ENCODE peak calls at places on chromosomes 1 and 21, in four cellular contexts. P, E, D and K are unnamed samples.

GRCh38 chr1:43275826-43276620 is 6.2 kb downstream of the TMEM125 start:
- DNase-seq in D (no peak), E (no peak), P (no peak), K (no peak)

GRCh38 chr1:229092377-229093257 is 178.3 kb upstream of the RAB4A start:
- DNase-seq in P (no peak), E (no peak), D (no peak), K (no peak)

GRCh38 chr1:119541389-119541788 is 34.4 kb downstream of the HSD3B1 start:
- DNase-seq in D (no peak), E (no peak), P (no peak), K (no peak)

GRCh38 chr1:156772728-156773497 is 5.6 kb downstream of the PRCC start:
- DNase-seq in D (no peak), P (no peak), E (no peak), K (no peak)

GRCh38 chr1:205930698-205931330 is 12.4 kb downstream of the SLC26A9 start:
- DNase-seq in D (peak; percentile 90), P (no peak), E (no peak), K (no peak)

GRCh38 chr1:66434096-66434495 is 99.9 kb upstream of the SGIP1 start:
- DNase-seq in D (no peak), E (no peak), P (no peak), K (no peak)

GRCh38 chr1:183915634-183916510 is 111.0 kb downstream of the RGL1 start:
- DNase-seq in D (peak; percentile 94), E (peak; percentile 33), P (peak; percentile 42), K (peak; percentile 9)

GRCh38 chr1:104064391-104064790 is 314.7 kb downstream of the AMY1C start:
- DNase-seq in P (no peak), E (no peak), D (no peak), K (no peak)

GRCh38 chr1:226964068-226964425 is 24.0 kb downstream of the COQ8A start:
- DNase-seq in P (no peak), E (no peak), D (peak; percentile 86), K (no peak)

GRCh38 chr21:14376854-14377253 is 6.1 kb downstream of the HSPA13 start:
- DNase-seq in E (no peak), P (no peak), D (peak; percentile 48), K (no peak)

GRCh38 chr1:27436204-27437159 is 44.1 kb downstream of the GPR3 start:
- DNase-seq in E (no peak), P (no peak), D (peak; percentile 30), K (peak; percentile 53)

GRCh38 chr1:119735217-119735616 is 23.5 kb downstream of the PHGDH start:
- DNase-seq in P (no peak), E (no peak), D (no peak), K (no peak)

GRCh38 chr1:229886636-229887035 is 180.4 kb upstream of the GALNT2 start:
- DNase-seq in E (no peak), D (no peak), P (no peak), K (no peak)

GRCh38 chr1:87765686-87766085 is 437.0 kb downstream of the LMO4 start:
- DNase-seq in P (no peak), E (no peak), D (no peak), K (no peak)

GRCh38 chr1:207670192-207670591 is 25.3 kb downstream of the CR1L start:
- DNase-seq in D (no peak), P (no peak), E (no peak), K (no peak)

GRCh38 chr1:34858901-34859441 is 578 bp downstream of the SMIM12 start:
- DNase-seq in E (no peak), D (peak; percentile 29), P (peak; percentile 15), K (no peak)

GRCh38 chr1:30418426-30419245 is 304.7 kb downstream of the MATN1 start:
- DNase-seq in D (no peak), E (no peak), P (no peak), K (no peak)

GRCh38 chr1:150931773-150932172 is 5.6 kb downstream of the SETDB1 start:
- DNase-seq in E (no peak), D (no peak), P (no peak), K (no peak)

GRCh38 chr1:247212012-247212411 is 40.2 kb upstream of the ZNF124 start:
- DNase-seq in D (no peak), P (no peak), E (no peak), K (no peak)

GRCh38 chr1:94532077-94532476 is 9.5 kb downstream of the F3 start:
- DNase-seq in E (no peak), D (no peak), P (no peak), K (no peak)

GRCh38 chr1:1599030-1599916 is 662 bp downstream of the FNDC10 start:
- DNase-seq in P (peak; percentile 17), D (no peak), E (no peak), K (no peak)

GRCh38 chr1:157156058-157156541 is 17.9 kb upstream of the ETV3 start:
- DNase-seq in E (peak; percentile 59), D (peak; percentile 46), P (peak; percentile 71), K (no peak)

GRCh38 chr1:211133393-211133840 is 531 bp downstream of the KCNH1 start:
- DNase-seq in P (peak; percentile 18), E (peak; percentile 8), D (no peak), K (no peak)

GRCh38 chr1:19988269-19989006 is 9.0 kb upstream of the PLA2G2A start:
- DNase-seq in D (no peak), E (no peak), P (no peak), K (no peak)

GRCh38 chr1:93713247-93713764 is 31.7 kb upstream of the BCAR3 start:
- DNase-seq in D (no peak), E (no peak), P (no peak), K (no peak)

GRCh38 chr1:223748773-223749733 is 36.7 kb downstream of the CAPN2 start:
- DNase-seq in P (peak; percentile 42), E (peak; percentile 44), D (peak; percentile 43), K (no peak)

GRCh38 chr1:83090195-83090594 is 908.7 kb downstream of the TTLL7 start:
- DNase-seq in E (no peak), P (no peak), D (no peak), K (no peak)

GRCh38 chr1:51878616-51879336 is at the start of gene NRDC:
- DNase-seq in E (peak; percentile 98), D (peak; percentile 99), P (peak; percentile 99), K (peak; percentile 99)

GRCh38 chr1:6117064-6117463 is 63.1 kb downstream of the CHD5 start:
- DNase-seq in E (no peak), P (no peak), D (no peak), K (no peak)

GRCh38 chr1:64378826-64379225 is 91.1 kb upstream of the CACHD1 start:
- DNase-seq in P (no peak), D (no peak), E (no peak), K (no peak)

GRCh38 chr1:2633936-2634491 is 1.2 kb upstream of the MMEL1 start:
- DNase-seq in D (no peak), P (no peak), E (no peak), K (no peak)

GRCh38 chr1:59295603-59296002 is 1.3 kb upstream of the FGGY start:
- DNase-seq in D (no peak), P (no peak), E (no peak), K (no peak)

GRCh38 chr1:202661136-202661845 is 49.0 kb downstream of the SYT2 start:
- DNase-seq in E (no peak), D (peak; percentile 25), P (no peak), K (no peak)

GRCh38 chr1:31704261-31705079 is 653 bp upstream of the COL16A1 start:
- DNase-seq in P (no peak), D (no peak), E (no peak), K (no peak)

GRCh38 chr1:208577381-208577905 is 333.3 kb upstream of the PLXNA2 start:
- DNase-seq in E (no peak), P (no peak), D (no peak), K (no peak)